ENCODE peak calls at places on chromosome X, in six cellular contexts. V, D, M, L, X and Z are unnamed samples.

GRCh38 chrX:72126048-72126415 is 5.7 kb downstream of the RTL5 start:
- DNase-seq in V (peak; percentile 24), D (no peak), M (no peak), L (no peak), X (peak; percentile 46), Z (no peak)

GRCh38 chrX:116317409-116317808 is 119.0 kb upstream of the SLC6A14 start:
- DNase-seq in V (peak; percentile 48), D (no peak), M (peak; percentile 66), L (peak; percentile 31), X (no peak), Z (peak; percentile 0)

GRCh38 chrX:32137525-32137924 is 1065.7 kb upstream of the FTHL17 start:
- DNase-seq in V (no peak), D (no peak), M (no peak), L (peak; percentile 19), X (no peak), Z (no peak)

GRCh38 chrX:103918584-103919335 is 43.7 kb upstream of the TMSB15B start:
- DNase-seq in V (peak; percentile 42), D (peak; percentile 67), M (peak; percentile 56), L (peak; percentile 68), X (peak; percentile 71), Z (no peak)

GRCh38 chrX:69093960-69094935 is 71.0 kb downstream of the PJA1 start:
- DNase-seq in V (peak; percentile 63), D (no peak), M (peak; percentile 63), L (peak; percentile 34), X (peak; percentile 68), Z (peak; percentile 16)

GRCh38 chrX:124127496-124127895 is 166.0 kb downstream of the STAG2 start:
- DNase-seq in V (no peak), D (no peak), M (no peak), L (no peak), X (no peak), Z (no peak)

GRCh38 chrX:65985922-65986588 is 53.8 kb downstream of the VSIG4 start:
- DNase-seq in V (peak; percentile 53), D (no peak), M (peak; percentile 41), L (peak; percentile 48), X (peak; percentile 15), Z (peak; percentile 26)

GRCh38 chrX:150324035-150324728 is 38.9 kb upstream of the MAMLD1 start:
- DNase-seq in V (peak; percentile 87), D (no peak), M (peak; percentile 70), L (no peak), X (no peak), Z (peak; percentile 71)

GRCh38 chrX:118164138-118164537 is 47.5 kb upstream of the KLHL13 start:
- DNase-seq in V (peak; percentile 72), D (no peak), M (no peak), L (no peak), X (no peak), Z (no peak)

GRCh38 chrX:154321624-154322023 is 26.0 kb downstream of the TKTL1 start:
- DNase-seq in V (no peak), D (no peak), M (no peak), L (no peak), X (no peak), Z (no peak)

GRCh38 chrX:10017866-10018265 is 50.7 kb downstream of the CLDN34 start:
- DNase-seq in V (peak; percentile 42), D (no peak), M (peak; percentile 77), L (peak; percentile 52), X (no peak), Z (peak; percentile 44)

GRCh38 chrX:71609095-71609750 is 9.1 kb downstream of the CXCR3 start:
- DNase-seq in V (no peak), D (no peak), M (no peak), L (no peak), X (no peak), Z (no peak)

GRCh38 chrX:110432831-110433230 is 74.2 kb downstream of the RTL9 start:
- DNase-seq in V (no peak), D (no peak), M (no peak), L (no peak), X (no peak), Z (no peak)

GRCh38 chrX:154719132-154719675 is 31.7 kb downstream of the GAB3 start:
- DNase-seq in V (peak; percentile 90), D (no peak), M (peak; percentile 44), L (no peak), X (no peak), Z (no peak)

GRCh38 chrX:25726539-25726938 is 411.6 kb upstream of the MAGEB18 start:
- DNase-seq in V (no peak), D (no peak), M (no peak), L (no peak), X (no peak), Z (no peak)

GRCh38 chrX:72366746-72367145 is 61.0 kb upstream of the CITED1 start:
- DNase-seq in V (no peak), D (no peak), M (no peak), L (no peak), X (no peak), Z (no peak)

GRCh38 chrX:32293962-32294708 is 917.2 kb downstream of the DMD start:
- DNase-seq in V (no peak), D (no peak), M (no peak), L (no peak), X (no peak), Z (no peak)

GRCh38 chrX:123905334-123905733 is 45.5 kb downstream of the XIAP start:
- DNase-seq in V (no peak), D (no peak), M (no peak), L (no peak), X (no peak), Z (no peak)

GRCh38 chrX:106791495-106791894 is 11.0 kb upstream of the TBC1D8B start:
- DNase-seq in V (peak; percentile 25), D (no peak), M (peak; percentile 21), L (no peak), X (no peak), Z (no peak)

GRCh38 chrX:131938749-131939148 is 84.4 kb upstream of the STK26 start:
- DNase-seq in V (no peak), D (no peak), M (no peak), L (no peak), X (no peak), Z (no peak)

GRCh38 chrX:131944936-131945902 is 77.9 kb upstream of the STK26 start:
- DNase-seq in V (no peak), D (no peak), M (no peak), L (no peak), X (no peak), Z (no peak)

DNA sequence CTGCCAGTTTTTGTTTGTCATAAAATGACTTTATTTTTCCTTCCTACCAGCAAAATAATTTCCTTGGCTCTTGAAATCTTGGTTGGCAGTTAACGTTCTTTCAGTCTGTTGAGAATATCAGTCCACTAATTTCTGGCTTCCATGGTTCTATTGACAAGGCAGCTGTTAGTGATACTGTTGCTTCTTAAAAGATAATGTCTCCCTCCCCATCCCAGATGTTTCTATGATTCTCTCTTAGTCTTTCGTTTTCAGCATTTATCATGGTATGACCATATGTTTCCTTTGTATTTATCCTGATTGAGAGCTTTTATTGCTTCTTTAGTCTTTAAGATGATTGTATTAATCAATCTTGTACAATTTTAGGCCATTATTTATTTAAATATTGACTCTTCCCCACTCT is 81.1 kb upstream of the STK26 start:
- DNase-seq in V (no peak), D (no peak), M (no peak), L (no peak), X (no peak), Z (no peak)
- H3K4me3 ChIP-seq in V (no peak overlapping the region), D (no peak overlapping the region), M (no peak overlapping the region), L (no peak overlapping the region), X (no peak overlapping the region), Z (no peak overlapping the region)

DNA sequence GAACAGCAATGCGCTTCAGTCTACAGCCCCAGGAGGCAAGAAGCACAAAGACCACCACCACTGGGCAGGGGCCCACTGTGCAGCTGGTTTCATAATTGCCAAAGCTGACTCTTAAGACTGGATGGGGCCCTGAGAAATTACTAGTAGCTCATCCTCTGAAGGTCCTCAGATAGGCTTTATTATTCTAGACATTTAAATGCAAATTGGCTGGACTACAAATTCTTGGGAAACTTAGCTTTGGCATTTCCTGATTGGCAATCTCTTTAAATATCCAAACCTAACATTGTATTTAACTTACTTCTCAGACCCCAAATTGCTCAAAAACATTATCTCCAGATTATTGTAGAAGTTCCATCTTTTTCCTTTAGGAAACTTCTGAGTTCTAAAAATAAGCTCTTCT is 85.8 kb upstream of the GPR34 start:
- DNase-seq in V (no peak), D (no peak), M (peak; percentile 15), L (no peak), X (no peak), Z (no peak)
- TF ChIP-seq CTCF in V (no peak), D (no peak), M (no peak), L (no peak), X (no peak), Z (no peak)

GRCh38 chrX:137574102-137574783 is 8.3 kb downstream of the ZIC3 start:
- DNase-seq in V (no peak), D (no peak), M (no peak), L (no peak), X (no peak), Z (peak; percentile 55)

GRCh38 chrX:137575596-137576255 is 9.8 kb downstream of the ZIC3 start:
- DNase-seq in V (no peak), D (no peak), M (no peak), L (no peak), X (no peak), Z (no peak)

GRCh38 chrX:137573356-137574101 is 7.6 kb downstream of the ZIC3 start:
- DNase-seq in V (no peak), D (no peak), M (no peak), L (no peak), X (no peak), Z (no peak)

GRCh38 chrX:137569470-137569891 is 3.6 kb downstream of the ZIC3 start:
- DNase-seq in V (no peak), D (no peak), M (no peak), L (no peak), X (no peak), Z (no peak)

GRCh38 chrX:137574784-137575298 is 8.9 kb downstream of the ZIC3 start:
- DNase-seq in V (no peak), D (no peak), M (no peak), L (no peak), X (no peak), Z (no peak)
- H3K4me3 ChIP-seq in V (no peak overlapping the region), D (no peak overlapping the region), M (no peak overlapping the region), L (no peak overlapping the region), X (no peak overlapping the region), Z (peak overlapping the region; percentile 24)

DNA sequence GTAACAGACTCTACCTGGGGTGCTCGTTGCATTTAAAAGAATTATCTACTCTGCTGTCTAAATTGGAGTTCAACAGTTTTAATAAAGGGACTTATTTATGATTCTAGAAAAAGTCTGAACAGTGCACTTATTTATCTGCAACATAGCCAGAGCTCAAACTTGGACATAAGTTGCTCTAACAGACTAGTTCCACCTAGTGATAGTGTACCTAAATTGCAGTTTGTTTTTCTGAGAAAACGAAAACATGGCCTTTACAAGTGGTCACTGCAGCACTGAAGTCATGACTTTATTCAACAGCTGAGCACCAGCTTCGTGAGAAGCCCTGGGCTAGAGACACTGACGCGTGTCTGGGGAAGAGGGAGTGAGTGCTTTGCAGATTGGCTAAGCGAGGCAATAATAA is 77.3 kb upstream of the IGSF1 start:
- DNase-seq in V (no peak), D (no peak), M (no peak), L (no peak), X (no peak), Z (no peak)
- TF ChIP-seq CTCF in V (no peak), D (peak; percentile 34), M (no peak), L (no peak), X (peak; percentile 21), Z (no peak)

GRCh38 chrX:143635915-143636314 is at the start of gene SLITRK4:
- DNase-seq in V (no peak), D (no peak), M (no peak), L (no peak), X (no peak), Z (no peak)
- H3K4me3 ChIP-seq in V (no peak within 1 kb of the TSS), D (peak within 1 kb of the TSS; percentile 64), M (no peak within 1 kb of the TSS), L (peak within 1 kb of the TSS; percentile 28), X (no peak within 1 kb of the TSS), Z (peak within 1 kb of the TSS; percentile 18)

GRCh38 chrX:14630724-14631123 is 101.4 kb downstream of the GLRA2 start:
- DNase-seq in V (no peak), D (no peak), M (peak; percentile 15), L (no peak), X (no peak), Z (no peak)
- TF ChIP-seq CTCF in V (no peak), D (no peak), M (peak; percentile 36), L (no peak), X (peak; percentile 17), Z (no peak)